ENCODE peak calls at places on chromosomes 5 and 9, in four cellular contexts. One of them, this sample, is unnamed.

GRCh38 chr9:110257097-110257955 is 1.0 kb upstream of the TXN start:
- DNase-seq in esophagus squamous epithelium: no peak
- DNase-seq in ovary: peak; percentile 17
- DNase-seq in suprapubic skin: no peak
- DNase-seq in this sample: no peak

GRCh38 chr5:172118891-172119290 is 69.1 kb downstream of the STK10 start:
- DNase-seq in esophagus squamous epithelium: no peak
- DNase-seq in ovary: no peak
- DNase-seq in suprapubic skin: no peak
- DNase-seq in this sample: no peak

GRCh38 chr9:32218100-32218767 is 166.2 kb upstream of the ACO1 start:
- DNase-seq in esophagus squamous epithelium: no peak
- DNase-seq in ovary: no peak
- DNase-seq in suprapubic skin: no peak
- DNase-seq in this sample: no peak

GRCh38 chr5:148542812-148543211 is 111.5 kb downstream of the HTR4 start:
- DNase-seq in esophagus squamous epithelium: no peak
- DNase-seq in ovary: no peak
- DNase-seq in suprapubic skin: no peak
- DNase-seq in this sample: no peak

GRCh38 chr5:150487199-150488061 is 20.5 kb upstream of the NDST1 start:
- DNase-seq in esophagus squamous epithelium: no peak
- DNase-seq in ovary: peak; percentile 46
- DNase-seq in suprapubic skin: no peak
- DNase-seq in this sample: peak; percentile 72

GRCh38 chr9:133844876-133845658 is 106.9 kb upstream of the SARDH start:
- DNase-seq in esophagus squamous epithelium: no peak
- DNase-seq in ovary: no peak
- DNase-seq in suprapubic skin: no peak
- DNase-seq in this sample: peak; percentile 56

GRCh38 chr9:78472111-78472510 is 175.2 kb downstream of the PSAT1 start:
- DNase-seq in esophagus squamous epithelium: no peak
- DNase-seq in ovary: no peak
- DNase-seq in suprapubic skin: no peak
- DNase-seq in this sample: no peak

GRCh38 chr5:35487255-35488035 is 130.2 kb upstream of the SPEF2 start:
- DNase-seq in esophagus squamous epithelium: no peak
- DNase-seq in ovary: no peak
- DNase-seq in suprapubic skin: no peak
- DNase-seq in this sample: no peak

GRCh38 chr9:134624119-134624826 is 17.3 kb upstream of the COL5A1 start:
- DNase-seq in esophagus squamous epithelium: no peak
- DNase-seq in ovary: peak; percentile 2
- DNase-seq in suprapubic skin: peak; percentile 72
- DNase-seq in this sample: no peak

GRCh38 chr9:33229359-33230120 is 10.4 kb upstream of the SPINK4 start:
- DNase-seq in esophagus squamous epithelium: no peak
- DNase-seq in ovary: no peak
- DNase-seq in suprapubic skin: no peak
- DNase-seq in this sample: no peak

GRCh38 chr9:80041821-80042220 is 470.1 kb downstream of the TLE4 start:
- DNase-seq in esophagus squamous epithelium: no peak
- DNase-seq in ovary: no peak
- DNase-seq in suprapubic skin: no peak
- DNase-seq in this sample: no peak

GRCh38 chr5:128252794-128253193 is 169.2 kb downstream of the SLC12A2 start:
- DNase-seq in esophagus squamous epithelium: no peak
- DNase-seq in ovary: no peak
- DNase-seq in suprapubic skin: no peak
- DNase-seq in this sample: no peak

GRCh38 chr9:111874500-111874899 is 22.1 kb upstream of the UGCG start:
- DNase-seq in esophagus squamous epithelium: no peak
- DNase-seq in ovary: no peak
- DNase-seq in suprapubic skin: no peak
- DNase-seq in this sample: no peak

GRCh38 chr9:113600477-113600851 is 136.9 kb downstream of the RGS3 start:
- DNase-seq in esophagus squamous epithelium: no peak
- DNase-seq in ovary: no peak
- DNase-seq in suprapubic skin: no peak
- DNase-seq in this sample: no peak

GRCh38 chr9:134564431-134565170 is 77.0 kb upstream of the COL5A1 start:
- DNase-seq in esophagus squamous epithelium: no peak
- DNase-seq in ovary: no peak
- DNase-seq in suprapubic skin: peak; percentile 43
- DNase-seq in this sample: peak; percentile 56

GRCh38 chr5:152007556-152007955 is 82.9 kb upstream of the GLRA1 start:
- DNase-seq in esophagus squamous epithelium: no peak
- DNase-seq in ovary: no peak
- DNase-seq in suprapubic skin: no peak
- DNase-seq in this sample: no peak

GRCh38 chr5:174935854-174936474 is 211.6 kb downstream of the MSX2 start:
- DNase-seq in esophagus squamous epithelium: no peak
- DNase-seq in ovary: no peak
- DNase-seq in suprapubic skin: no peak
- DNase-seq in this sample: no peak

GRCh38 chr5:42360061-42360460 is 63.2 kb upstream of the GHR start:
- DNase-seq in esophagus squamous epithelium: no peak
- DNase-seq in ovary: no peak
- DNase-seq in suprapubic skin: no peak
- DNase-seq in this sample: no peak

GRCh38 chr9:131650254-131650653 is 89.6 kb downstream of the RAPGEF1 start:
- DNase-seq in esophagus squamous epithelium: no peak
- DNase-seq in ovary: no peak
- DNase-seq in suprapubic skin: peak; percentile 90
- DNase-seq in this sample: peak; percentile 86

GRCh38 chr5:1315709-1316587 is 21.1 kb upstream of the TERT start:
- DNase-seq in esophagus squamous epithelium: no peak
- DNase-seq in ovary: no peak
- DNase-seq in suprapubic skin: peak; percentile 78
- DNase-seq in this sample: peak; percentile 56

GRCh38 chr5:172778223-172778814 is 7.3 kb upstream of the DUSP1 start:
- DNase-seq in esophagus squamous epithelium: no peak
- DNase-seq in ovary: no peak
- DNase-seq in suprapubic skin: no peak
- DNase-seq in this sample: no peak

GRCh38 chr5:113047234-113047633 is 70.6 kb downstream of the DCP2 start:
- DNase-seq in esophagus squamous epithelium: no peak
- DNase-seq in ovary: no peak
- DNase-seq in suprapubic skin: no peak
- DNase-seq in this sample: no peak

GRCh38 chr5:137778772-137779564 is 24.8 kb upstream of the HNRNPA0 start:
- DNase-seq in esophagus squamous epithelium: no peak
- DNase-seq in ovary: no peak
- DNase-seq in suprapubic skin: no peak
- DNase-seq in this sample: no peak

GRCh38 chr5:174145821-174146220 is 100.3 kb downstream of the NSG2 start:
- DNase-seq in esophagus squamous epithelium: no peak
- DNase-seq in ovary: no peak
- DNase-seq in suprapubic skin: no peak
- DNase-seq in this sample: no peak

GRCh38 chr9:112765281-112765680 is 14.7 kb downstream of the SNX30 start:
- DNase-seq in esophagus squamous epithelium: no peak
- DNase-seq in ovary: no peak
- DNase-seq in suprapubic skin: no peak
- DNase-seq in this sample: no peak

GRCh38 chr9:129989740-129990139 is 53.2 kb downstream of the FNBP1 start:
- DNase-seq in esophagus squamous epithelium: no peak
- DNase-seq in ovary: no peak
- DNase-seq in suprapubic skin: no peak
- DNase-seq in this sample: no peak
- H3K4me1 ChIP-seq in esophagus squamous epithelium: peaks cover 47% of the 10 kb centered on the region
- H3K4me1 ChIP-seq in ovary: peaks cover 5% of the 10 kb centered on the region
- H3K4me1 ChIP-seq in suprapubic skin: peaks cover 15% of the 10 kb centered on the region
- H3K4me1 ChIP-seq in this sample: no peaks in the 10 kb centered on the region

DNA sequence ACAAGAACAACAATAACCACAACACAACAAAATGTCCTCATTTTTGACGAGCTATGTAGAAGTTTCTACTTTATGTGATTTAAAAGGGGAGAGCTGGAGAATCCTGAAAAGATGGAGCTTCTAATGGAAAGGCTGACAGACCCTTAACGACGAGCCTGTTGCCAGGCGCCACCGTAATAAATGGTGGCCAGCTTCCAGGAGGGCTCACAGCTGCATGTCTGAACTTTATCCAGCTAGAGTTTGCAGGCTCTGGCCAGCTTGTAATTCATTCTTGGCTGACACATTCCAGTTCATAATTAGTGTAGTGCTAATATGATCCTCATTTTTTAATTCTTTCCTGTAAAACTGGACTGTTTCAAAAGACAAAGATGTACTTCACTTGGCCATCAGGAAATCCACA is 246.7 kb downstream of the GAS1 start:
- DNase-seq in esophagus squamous epithelium: no peak
- DNase-seq in ovary: peak; percentile 39
- DNase-seq in suprapubic skin: no peak
- DNase-seq in this sample: peak; percentile 73
- H3K27ac ChIP-seq in esophagus squamous epithelium: peak overlapping the region; percentile 15
- H3K27ac ChIP-seq in ovary: no peak overlapping the region
- H3K27ac ChIP-seq in suprapubic skin: peak overlapping the region; percentile 61
- H3K27ac ChIP-seq in this sample: peak overlapping the region; percentile 9

DNA sequence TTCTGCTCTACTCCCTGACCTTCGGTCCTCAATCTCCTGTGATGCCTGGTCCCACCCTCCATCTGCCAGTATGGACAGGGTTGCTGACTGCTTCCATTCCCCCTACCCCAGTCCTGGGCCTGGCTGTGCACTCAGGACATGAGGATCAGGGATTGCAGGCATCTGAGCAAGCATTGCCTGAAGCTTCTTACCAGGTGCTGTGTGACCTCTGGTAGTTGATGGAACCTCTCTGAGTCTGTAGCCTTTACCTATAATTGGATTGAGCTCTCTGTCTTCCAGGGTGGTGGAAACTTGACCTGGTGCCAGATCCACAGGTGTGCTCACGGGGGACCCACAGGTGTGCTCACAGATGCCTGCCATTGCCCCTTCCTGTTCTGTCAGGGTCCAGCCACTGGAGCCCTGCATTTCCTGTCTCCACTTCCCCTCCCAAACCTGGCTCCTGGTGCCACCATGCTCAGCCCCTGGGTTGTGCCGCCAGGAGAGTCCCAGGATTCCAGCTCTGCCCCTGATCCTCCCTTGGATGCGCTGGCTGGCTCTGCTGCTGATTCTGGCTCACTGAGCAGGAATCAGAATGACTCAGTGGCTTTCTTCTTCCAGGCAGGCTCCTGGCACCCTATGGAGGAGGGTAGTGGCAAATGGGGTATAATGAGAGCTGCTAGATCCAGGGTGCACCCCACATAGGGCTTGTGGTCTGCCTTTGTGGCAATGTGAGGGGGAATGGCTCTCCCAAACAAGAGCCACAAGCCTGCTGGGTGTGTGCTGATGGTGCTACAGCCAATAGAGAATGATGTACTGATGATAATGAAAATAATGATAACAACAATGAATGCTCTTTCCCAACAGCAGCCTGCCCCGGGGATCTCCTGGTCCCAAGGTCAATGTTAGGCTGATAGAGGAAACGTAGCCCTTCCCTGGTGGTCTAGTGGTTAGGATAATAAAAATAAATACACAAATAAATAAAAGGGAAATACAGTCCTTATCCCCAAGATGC is 35.2 kb upstream of the PSD2 start:
- DNase-seq in esophagus squamous epithelium: no peak
- DNase-seq in ovary: no peak
- DNase-seq in suprapubic skin: no peak
- DNase-seq in this sample: no peak
- H3K4me1 ChIP-seq in esophagus squamous epithelium: peaks cover 23% of the 10 kb centered on the region
- H3K4me1 ChIP-seq in ovary: no peaks in the 10 kb centered on the region
- H3K4me1 ChIP-seq in suprapubic skin: peaks cover 17% of the 10 kb centered on the region
- H3K4me1 ChIP-seq in this sample: no peaks in the 10 kb centered on the region

GRCh38 chr5:54993318-54993717 is 7.9 kb upstream of the ESM1 start:
- DNase-seq in esophagus squamous epithelium: no peak
- DNase-seq in ovary: no peak
- DNase-seq in suprapubic skin: no peak
- DNase-seq in this sample: no peak
- H3K27ac ChIP-seq in esophagus squamous epithelium: no peak overlapping the region
- H3K27ac ChIP-seq in ovary: no peak overlapping the region
- H3K27ac ChIP-seq in suprapubic skin: no peak overlapping the region
- H3K27ac ChIP-seq in this sample: no peak overlapping the region

This sample was measured in ascending aorta.